ENCODE peak calls at places on chromosomes 16 and 17, in eight cellular contexts. A is thoracic aorta, F is NB4, X is Peyer's patch, S is GM23338, V is neural crest cell, R is gastrocnemius medialis, E is cardiac muscle cell. J is an unnamed sample.

GRCh38 chr17:33982872-33983271 is 272.2 kb upstream of the CCL2 start:
- DNase-seq in A (no peak), F (no peak), X (no peak), S (no peak), V (no peak), R (no peak), E (no peak), J (no peak)

GRCh38 chr17:50169121-50169764 is 3.4 kb downstream of the SGCA start:
- DNase-seq in A (no peak), F (peak), X (peak), S (peak), V (peak), R (no peak), E (peak), J (no peak)

GRCh38 chr16:67394271-67395104 is 1.2 kb upstream of the TPPP3 start:
- DNase-seq in A (no peak), F (peak), X (peak), S (peak), V (no peak), R (peak), E (no peak), J (peak)

GRCh38 chr16:57386381-57386951 is 14.2 kb downstream of the CX3CL1 start:
- DNase-seq in A (no peak), F (no peak), X (no peak), S (no peak), V (no peak), R (no peak), E (peak), J (no peak)

GRCh38 chr17:29046440-29046839 is 3.5 kb downstream of the PIPOX start:
- DNase-seq in A (no peak), F (no peak), X (no peak), S (no peak), V (no peak), R (no peak), E (peak), J (no peak)

GRCh38 chr16:19712418-19713058 is 5.5 kb downstream of the KNOP1 start:
- DNase-seq in A (no peak), F (no peak), X (no peak), S (no peak), V (no peak), R (no peak), E (no peak), J (no peak)

GRCh38 chr16:65294154-65294553 is 172.3 kb upstream of the CDH11 start:
- DNase-seq in A (no peak), F (no peak), X (no peak), S (no peak), V (no peak), R (no peak), E (no peak), J (no peak)

GRCh38 chr17:63113167-63113566 is 147.1 kb downstream of the TANC2 start:
- DNase-seq in A (no peak), F (peak), X (no peak), S (peak), V (no peak), R (no peak), E (peak), J (no peak)

GRCh38 chr17:49551221-49552069 is 24.2 kb upstream of the NXPH3 start:
- DNase-seq in A (no peak), F (no peak), X (no peak), S (no peak), V (no peak), R (no peak), E (no peak), J (no peak)

GRCh38 chr17:69084911-69085310 is 24.2 kb upstream of the ABCA9 start:
- DNase-seq in A (no peak), F (no peak), X (no peak), S (peak), V (no peak), R (no peak), E (no peak), J (no peak)

GRCh38 chr17:77303620-77304019 is 162.9 kb downstream of the SEC14L1 start:
- DNase-seq in A (no peak), F (no peak), X (no peak), S (no peak), V (no peak), R (no peak), E (peak), J (no peak)

GRCh38 chr16:4298761-4299522 is 16.9 kb upstream of the GLIS2 start:
- DNase-seq in A (no peak), F (no peak), X (peak), S (peak), V (no peak), R (peak), E (peak), J (peak)

DNA sequence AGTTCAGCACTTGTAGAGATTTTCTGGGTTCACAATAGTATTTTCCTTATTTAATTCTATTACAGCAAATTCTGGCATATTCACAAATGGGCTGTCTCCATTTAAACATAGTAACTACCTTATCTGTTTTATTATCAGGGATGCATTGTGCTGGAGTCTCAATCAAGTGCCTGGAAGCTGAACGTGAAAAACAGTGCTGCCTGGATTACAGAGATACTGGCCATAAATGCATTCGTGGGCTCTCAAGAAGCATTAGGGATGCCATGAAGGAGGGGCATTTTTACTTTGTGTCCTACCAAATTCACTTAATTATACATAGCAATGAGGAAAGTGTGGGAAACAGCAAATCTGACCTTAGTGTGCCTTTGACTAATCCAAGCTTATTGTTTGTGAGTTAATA is 184.6 kb downstream of the ABCC12 start:
- DNase-seq in A (no peak), F (no peak), X (no peak), S (no peak), V (no peak), R (no peak), E (no peak), J (no peak)
- TF ChIP-seq CTCF in A (no peak), F (no peak), X (no peak), S (no peak), V (no peak), R (no peak), E (no peak), J (no peak)

DNA sequence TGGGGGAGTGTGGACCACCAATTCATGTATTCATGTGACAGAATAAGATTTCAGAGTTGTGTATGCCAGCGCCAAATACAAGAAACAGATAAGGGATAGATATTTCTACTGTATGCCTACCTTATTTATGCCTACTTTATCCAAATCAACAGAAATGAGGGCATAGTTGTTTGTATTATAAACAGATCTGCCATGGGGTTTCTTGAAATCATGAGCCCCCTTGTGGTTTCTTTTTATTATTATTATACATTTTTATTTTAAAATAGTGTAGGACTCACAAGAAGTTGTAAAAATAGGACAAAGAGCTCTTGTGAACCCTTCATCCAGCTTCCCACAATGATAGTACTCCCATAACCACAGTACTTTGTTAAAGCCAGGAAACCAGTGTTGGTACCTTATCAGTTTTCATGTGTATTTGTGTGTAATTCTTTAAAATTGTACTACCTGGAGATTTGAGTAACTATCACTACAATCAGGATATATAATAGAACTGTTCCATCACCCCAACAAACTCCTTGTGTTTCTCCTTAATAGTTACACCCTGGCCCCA is 229.4 kb downstream of the CCDC182 start:
- DNase-seq in A (no peak), F (peak), X (no peak), S (no peak), V (no peak), R (no peak), E (no peak), J (no peak)
- TF ChIP-seq CTCF in A (peak), F (no peak), X (no peak), S (no peak), V (peak), R (no peak), E (peak), J (no peak)

GRCh38 chr17:12342609-12343248 is 322.1 kb downstream of the MAP2K4 start:
- DNase-seq in A (no peak), F (peak), X (no peak), S (peak), V (peak), R (no peak), E (peak), J (no peak)
- TF ChIP-seq CTCF in A (peak), F (peak), X (no peak), S (peak), V (peak), R (no peak), E (peak), J (peak)

GRCh38 chr16:17474572-17474971 is 3.8 kb upstream of the XYLT1 start:
- DNase-seq in A (no peak), F (peak), X (no peak), S (no peak), V (no peak), R (no peak), E (no peak), J (no peak)
- TF ChIP-seq CTCF in A (no peak), F (no peak), X (no peak), S (no peak), V (no peak), R (no peak), E (no peak), J (no peak)

DNA sequence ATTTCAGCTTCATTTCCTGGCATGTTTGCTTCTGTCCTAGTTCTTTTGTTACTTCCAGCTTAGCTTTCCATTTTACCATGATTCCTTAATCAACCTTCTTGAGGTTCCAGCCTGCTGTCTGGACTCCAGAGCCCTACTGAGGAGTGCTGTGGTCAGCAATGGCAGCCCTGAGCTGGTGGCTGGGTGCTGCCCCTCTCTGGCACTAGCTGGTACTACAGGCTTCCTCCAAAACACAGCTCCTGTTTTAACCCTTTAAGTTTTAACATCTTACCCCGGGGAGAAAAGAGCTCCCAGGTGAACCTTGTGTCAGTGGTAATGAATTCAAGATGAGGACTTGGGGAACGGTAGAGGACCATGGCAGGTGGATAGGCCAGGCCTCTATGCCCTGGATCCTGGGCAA is 395.5 kb downstream of the TMEM114 start:
- DNase-seq in A (no peak), F (peak), X (no peak), S (peak), V (peak), R (no peak), E (no peak), J (no peak)
- TF ChIP-seq CTCF in A (no peak), F (peak), X (no peak), S (peak), V (peak), R (no peak), E (no peak), J (no peak)